ENCODE peak calls at places on chromosomes 2 and 18, in four cellular contexts. One of them, this sample, is unnamed.

GRCh38 chr2:240300261-240300821 is 135.1 kb upstream of the GPC1 start:
- DNase-seq in IMR-90: no peak
- DNase-seq in CD8-positive, alpha-beta T cell: no peak
- DNase-seq in PC-9: no peak
- DNase-seq in this sample: no peak

GRCh38 chr2:147051248-147051647 is 793.6 kb upstream of the ACVR2A start:
- DNase-seq in IMR-90: no peak
- DNase-seq in CD8-positive, alpha-beta T cell: no peak
- DNase-seq in PC-9: no peak
- DNase-seq in this sample: no peak

GRCh38 chr2:191682148-191682547 is 4.2 kb downstream of the NABP1 start:
- DNase-seq in IMR-90: peak; percentile 72
- DNase-seq in CD8-positive, alpha-beta T cell: no peak
- DNase-seq in PC-9: no peak
- DNase-seq in this sample: no peak

GRCh38 chr2:233072838-233073237 is 12.7 kb downstream of the INPP5D start:
- DNase-seq in IMR-90: no peak
- DNase-seq in CD8-positive, alpha-beta T cell: no peak
- DNase-seq in PC-9: no peak
- DNase-seq in this sample: no peak

GRCh38 chr18:43248610-43249249 is 28.6 kb downstream of the SYT4 start:
- DNase-seq in IMR-90: no peak
- DNase-seq in CD8-positive, alpha-beta T cell: no peak
- DNase-seq in PC-9: no peak
- DNase-seq in this sample: no peak

GRCh38 chr2:24888177-24888576 is 31.9 kb downstream of the ADCY3 start:
- DNase-seq in IMR-90: no peak
- DNase-seq in CD8-positive, alpha-beta T cell: no peak
- DNase-seq in PC-9: no peak
- DNase-seq in this sample: no peak

GRCh38 chr2:19358242-19359020 is at the start of gene OSR1:
- DNase-seq in IMR-90: peak; percentile 86
- DNase-seq in CD8-positive, alpha-beta T cell: no peak
- DNase-seq in PC-9: peak; percentile 58
- DNase-seq in this sample: peak; percentile 78

GRCh38 chr2:60555066-60555793 is 1.8 kb upstream of the BCL11A start:
- DNase-seq in IMR-90: peak; percentile 70
- DNase-seq in CD8-positive, alpha-beta T cell: peak; percentile 59
- DNase-seq in PC-9: peak; percentile 30
- DNase-seq in this sample: peak; percentile 73

GRCh38 chr2:240638517-240639160 is 13.4 kb downstream of the GPR35 start:
- DNase-seq in IMR-90: no peak
- DNase-seq in CD8-positive, alpha-beta T cell: no peak
- DNase-seq in PC-9: no peak
- DNase-seq in this sample: no peak

GRCh38 chr18:62324917-62325805 is at the start of gene TNFRSF11A:
- DNase-seq in IMR-90: no peak
- DNase-seq in CD8-positive, alpha-beta T cell: peak; percentile 61
- DNase-seq in PC-9: peak; percentile 60
- DNase-seq in this sample: peak; percentile 70

GRCh38 chr2:76274154-76274553 is 563.4 kb upstream of the GCFC2 start:
- DNase-seq in IMR-90: no peak
- DNase-seq in CD8-positive, alpha-beta T cell: no peak
- DNase-seq in PC-9: no peak
- DNase-seq in this sample: no peak

DNA sequence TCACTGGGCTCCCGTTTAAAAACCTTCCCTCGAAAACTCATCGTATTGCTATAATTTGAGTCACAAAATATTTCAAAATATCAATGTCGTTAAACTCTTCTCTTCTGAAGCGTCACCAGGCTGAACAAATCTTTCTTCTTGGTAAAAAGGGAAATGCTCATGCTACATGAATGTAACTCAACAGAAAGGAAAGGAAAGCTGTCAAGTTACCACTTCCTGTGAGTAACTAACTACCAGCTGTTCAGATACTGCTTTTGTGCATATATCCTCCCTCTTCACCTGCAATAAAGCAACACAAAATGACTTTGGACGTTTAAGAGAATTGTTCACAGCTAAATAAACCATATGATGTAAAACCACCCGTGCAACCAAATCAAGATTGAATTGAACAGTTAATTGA is 95.4 kb downstream of the DOCK10 start:
- DNase-seq in IMR-90: peak; percentile 92
- DNase-seq in CD8-positive, alpha-beta T cell: no peak
- DNase-seq in PC-9: no peak
- DNase-seq in this sample: no peak
- H3K4me3 ChIP-seq in IMR-90: peak overlapping the region; percentile 48
- H3K4me3 ChIP-seq in CD8-positive, alpha-beta T cell: peak overlapping the region; percentile 76
- H3K4me3 ChIP-seq in PC-9: no peak overlapping the region
- H3K4me3 ChIP-seq in this sample: peak overlapping the region; percentile 25

GRCh38 chr18:6732952-6733351 is 3.4 kb downstream of the ARHGAP28 start:
- DNase-seq in IMR-90: no peak
- DNase-seq in CD8-positive, alpha-beta T cell: no peak
- DNase-seq in PC-9: no peak
- DNase-seq in this sample: no peak
- H3K4me1 ChIP-seq in IMR-90: peaks cover 9% of the 10 kb centered on the region
- H3K4me1 ChIP-seq in CD8-positive, alpha-beta T cell: no peaks in the 10 kb centered on the region
- H3K4me1 ChIP-seq in PC-9: no peaks in the 10 kb centered on the region
- H3K4me1 ChIP-seq in this sample: no peaks in the 10 kb centered on the region

GRCh38 chr18:78971511-78972245 is 7.9 kb upstream of the SALL3 start:
- DNase-seq in IMR-90: no peak
- DNase-seq in CD8-positive, alpha-beta T cell: no peak
- DNase-seq in PC-9: no peak
- DNase-seq in this sample: no peak
- H3K27ac ChIP-seq in IMR-90: no peak overlapping the region
- H3K27ac ChIP-seq in CD8-positive, alpha-beta T cell: no peak overlapping the region
- H3K27ac ChIP-seq in PC-9: no peak overlapping the region
- H3K27ac ChIP-seq in this sample: no peak overlapping the region

GRCh38 chr2:237485844-237486243 is 1.2 kb upstream of the MLPH start:
- DNase-seq in IMR-90: no peak
- DNase-seq in CD8-positive, alpha-beta T cell: no peak
- DNase-seq in PC-9: no peak
- DNase-seq in this sample: no peak
- H3K4me3 ChIP-seq in IMR-90: peak overlapping the region; percentile 70
- H3K4me3 ChIP-seq in CD8-positive, alpha-beta T cell: no peak overlapping the region
- H3K4me3 ChIP-seq in PC-9: peak overlapping the region; percentile 70
- H3K4me3 ChIP-seq in this sample: no peak overlapping the region

GRCh38 chr2:54528311-54528945 is 72.3 kb downstream of the SPTBN1 start:
- DNase-seq in IMR-90: peak; percentile 60
- DNase-seq in CD8-positive, alpha-beta T cell: no peak
- DNase-seq in PC-9: no peak
- DNase-seq in this sample: no peak
- H3K4me1 ChIP-seq in IMR-90: peaks cover 10% of the 10 kb centered on the region
- H3K4me1 ChIP-seq in CD8-positive, alpha-beta T cell: no peaks in the 10 kb centered on the region
- H3K4me1 ChIP-seq in PC-9: peaks cover 40% of the 10 kb centered on the region
- H3K4me1 ChIP-seq in this sample: peaks cover 17% of the 10 kb centered on the region

GRCh38 chr2:98507940-98508689 is 63.5 kb downstream of the INPP4A start:
- DNase-seq in IMR-90: no peak
- DNase-seq in CD8-positive, alpha-beta T cell: no peak
- DNase-seq in PC-9: no peak
- DNase-seq in this sample: peak; percentile 87
- H3K27ac ChIP-seq in IMR-90: no peak overlapping the region
- H3K27ac ChIP-seq in CD8-positive, alpha-beta T cell: no peak overlapping the region
- H3K27ac ChIP-seq in PC-9: no peak overlapping the region
- H3K27ac ChIP-seq in this sample: peak overlapping the region; percentile 61

GRCh38 chr18:55403555-55403954 is 184.4 kb downstream of the TCF4 start:
- DNase-seq in IMR-90: no peak
- DNase-seq in CD8-positive, alpha-beta T cell: no peak
- DNase-seq in PC-9: no peak
- DNase-seq in this sample: no peak

GRCh38 chr18:55402731-55403405 is 185.1 kb downstream of the TCF4 start:
- DNase-seq in IMR-90: no peak
- DNase-seq in CD8-positive, alpha-beta T cell: no peak
- DNase-seq in PC-9: no peak
- DNase-seq in this sample: no peak

GRCh38 chr18:55405655-55406373 is 182.2 kb downstream of the TCF4 start:
- DNase-seq in IMR-90: peak; percentile 95
- DNase-seq in CD8-positive, alpha-beta T cell: no peak
- DNase-seq in PC-9: no peak
- DNase-seq in this sample: peak; percentile 93

GRCh38 chr18:55404811-55405654 is 183.0 kb downstream of the TCF4 start:
- DNase-seq in IMR-90: no peak
- DNase-seq in CD8-positive, alpha-beta T cell: no peak
- DNase-seq in PC-9: no peak
- DNase-seq in this sample: no peak

DNA sequence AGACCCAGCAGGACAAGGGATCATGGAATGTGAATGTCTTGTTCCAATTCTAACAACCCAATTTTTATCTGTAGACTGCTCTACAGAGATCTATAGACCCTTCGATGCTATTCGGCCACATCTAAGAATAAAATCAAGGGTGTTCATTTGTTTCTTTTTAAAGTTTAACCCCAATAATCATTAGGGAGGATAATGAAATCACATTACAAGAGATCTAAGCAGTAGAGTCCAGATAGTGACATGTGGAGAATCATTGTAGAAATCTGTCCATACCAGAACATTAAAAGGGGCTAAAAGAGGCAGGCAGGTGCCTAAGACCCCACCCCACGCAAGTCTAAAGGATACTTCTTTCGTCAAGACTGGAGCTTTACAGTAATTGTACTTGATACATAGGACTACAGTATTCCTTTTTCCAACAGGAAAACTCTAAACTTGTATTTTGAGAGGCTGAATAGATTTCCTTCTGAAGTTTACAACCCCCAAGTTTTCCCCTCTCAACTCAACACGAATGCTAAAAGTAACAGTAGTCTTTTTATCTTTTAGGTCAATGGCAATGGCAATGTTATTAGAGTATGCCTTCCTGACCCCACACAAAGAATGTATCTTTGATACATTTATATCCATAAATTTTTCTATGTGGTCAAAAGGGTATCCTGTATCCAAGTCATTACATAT is 183.7 kb downstream of the TCF4 start:
- DNase-seq in IMR-90: no peak
- DNase-seq in CD8-positive, alpha-beta T cell: no peak
- DNase-seq in PC-9: no peak
- DNase-seq in this sample: no peak
- H3K4me3 ChIP-seq in IMR-90: no peak overlapping the region
- H3K4me3 ChIP-seq in CD8-positive, alpha-beta T cell: no peak overlapping the region
- H3K4me3 ChIP-seq in PC-9: no peak overlapping the region
- H3K4me3 ChIP-seq in this sample: no peak overlapping the region

GRCh38 chr2:177245010-177245422 is 19.5 kb downstream of the NFE2L2 start:
- DNase-seq in IMR-90: peak; percentile 88
- DNase-seq in CD8-positive, alpha-beta T cell: no peak
- DNase-seq in PC-9: peak; percentile 75
- DNase-seq in this sample: no peak

GRCh38 chr2:177244244-177244771 is 20.2 kb downstream of the NFE2L2 start:
- DNase-seq in IMR-90: no peak
- DNase-seq in CD8-positive, alpha-beta T cell: no peak
- DNase-seq in PC-9: no peak
- DNase-seq in this sample: no peak

GRCh38 chr2:177247693-177248262 is 16.7 kb downstream of the NFE2L2 start:
- DNase-seq in IMR-90: no peak
- DNase-seq in CD8-positive, alpha-beta T cell: no peak
- DNase-seq in PC-9: no peak
- DNase-seq in this sample: no peak

GRCh38 chr2:177243476-177243875 is 21.1 kb downstream of the NFE2L2 start:
- DNase-seq in IMR-90: no peak
- DNase-seq in CD8-positive, alpha-beta T cell: no peak
- DNase-seq in PC-9: no peak
- DNase-seq in this sample: no peak

GRCh38 chr2:177246000-177246399 is 18.5 kb downstream of the NFE2L2 start:
- DNase-seq in IMR-90: no peak
- DNase-seq in CD8-positive, alpha-beta T cell: no peak
- DNase-seq in PC-9: no peak
- DNase-seq in this sample: no peak
- H3K4me1 ChIP-seq in IMR-90: peaks cover 35% of the 10 kb centered on the region
- H3K4me1 ChIP-seq in CD8-positive, alpha-beta T cell: peaks cover 60% of the 10 kb centered on the region
- H3K4me1 ChIP-seq in PC-9: peaks cover 51% of the 10 kb centered on the region
- H3K4me1 ChIP-seq in this sample: peaks cover 27% of the 10 kb centered on the region